ENCODE peak calls at places on chromosomes 7 and 10, in seven cellular contexts. X, R, D, Q, A, B and C are unnamed samples.

GRCh38 chr10:29723704-29724103 is 88.9 kb upstream of the SVIL start:
- DNase-seq in X (no peak), R (no peak), D (no peak), Q (no peak), A (no peak), B (no peak), C (no peak)

GRCh38 chr7:100791881-100792666 is 35.2 kb downstream of the EPHB4 start:
- DNase-seq in X (no peak), R (peak), D (no peak), Q (no peak), A (no peak), B (no peak), C (no peak)

GRCh38 chr7:22430457-22430856 is 69.5 kb downstream of the STEAP1B start:
- DNase-seq in X (no peak), R (no peak), D (no peak), Q (no peak), A (no peak), B (no peak), C (no peak)

GRCh38 chr10:18618995-18619394 is 32.4 kb downstream of the NSUN6 start:
- DNase-seq in X (no peak), R (no peak), D (no peak), Q (no peak), A (no peak), B (no peak), C (no peak)

GRCh38 chr7:141231018-141231792 is 157.3 kb downstream of the TMEM178B start:
- DNase-seq in X (peak), R (peak), D (no peak), Q (peak), A (no peak), B (no peak), C (no peak)

GRCh38 chr10:82574081-82574480 is 699.1 kb downstream of the NRG3 start:
- DNase-seq in X (no peak), R (no peak), D (no peak), Q (no peak), A (no peak), B (no peak), C (no peak)

GRCh38 chr10:49756031-49756430 is 6.1 kb downstream of the OGDHL start:
- DNase-seq in X (no peak), R (no peak), D (no peak), Q (no peak), A (no peak), B (no peak), C (no peak)

GRCh38 chr10:132319853-132320669 is 11.9 kb upstream of the LRRC27 start:
- DNase-seq in X (no peak), R (no peak), D (no peak), Q (no peak), A (peak), B (no peak), C (peak)

GRCh38 chr10:18005781-18006456 is 54.2 kb downstream of the SLC39A12 start:
- DNase-seq in X (peak), R (no peak), D (no peak), Q (no peak), A (no peak), B (no peak), C (no peak)

GRCh38 chr10:29081971-29082699 is 206.7 kb upstream of the LYZL1 start:
- DNase-seq in X (no peak), R (no peak), D (no peak), Q (no peak), A (no peak), B (no peak), C (no peak)

GRCh38 chr7:18109762-18110161 is 82.1 kb upstream of the PRPS1L1 start:
- DNase-seq in X (no peak), R (no peak), D (no peak), Q (no peak), A (no peak), B (no peak), C (no peak)

GRCh38 chr10:83248232-83248631 is 891.1 kb upstream of the GHITM start:
- DNase-seq in X (no peak), R (no peak), D (no peak), Q (no peak), A (no peak), B (no peak), C (no peak)

GRCh38 chr7:122584852-122585251 is 114.1 kb downstream of the RNF133 start:
- DNase-seq in X (peak), R (no peak), D (no peak), Q (no peak), A (no peak), B (no peak), C (no peak)

GRCh38 chr7:136874393-136875032 is 6.1 kb downstream of the CHRM2 start:
- DNase-seq in X (peak), R (no peak), D (no peak), Q (peak), A (no peak), B (no peak), C (no peak)

GRCh38 chr7:48045205-48045765 is 9.9 kb downstream of the C7orf57 start:
- DNase-seq in X (no peak), R (no peak), D (no peak), Q (no peak), A (no peak), B (no peak), C (no peak)

GRCh38 chr10:88901206-88901605 is 21.2 kb downstream of the STAMBPL1 start:
- DNase-seq in X (no peak), R (no peak), D (no peak), Q (no peak), A (no peak), B (no peak), C (no peak)

GRCh38 chr7:87876759-87877234 is 504 bp downstream of the DBF4 start:
- DNase-seq in X (peak), R (peak), D (peak), Q (peak), A (peak), B (peak), C (peak)

GRCh38 chr10:113304726-113305125 is 248.1 kb upstream of the HABP2 start:
- DNase-seq in X (no peak), R (no peak), D (no peak), Q (no peak), A (no peak), B (no peak), C (no peak)

GRCh38 chr10:61899045-61899444 is 2.5 kb upstream of the ARID5B start:
- DNase-seq in X (no peak), R (no peak), D (no peak), Q (no peak), A (no peak), B (no peak), C (no peak)

GRCh38 chr7:71795373-71795772 is 616.8 kb downstream of the CALN1 start:
- DNase-seq in X (no peak), R (no peak), D (no peak), Q (no peak), A (no peak), B (no peak), C (no peak)

GRCh38 chr10:119509909-119510451 is 32.5 kb downstream of the RGS10 start:
- DNase-seq in X (no peak), R (peak), D (no peak), Q (no peak), A (no peak), B (peak), C (peak)

GRCh38 chr10:98534046-98534445 is 87.3 kb upstream of the HPS1 start:
- DNase-seq in X (no peak), R (no peak), D (no peak), Q (no peak), A (no peak), B (no peak), C (no peak)

GRCh38 chr10:32790483-32790882 is 167.5 kb downstream of the ITGB1 start:
- DNase-seq in X (no peak), R (no peak), D (no peak), Q (no peak), A (no peak), B (no peak), C (no peak)

GRCh38 chr10:104299031-104299904 is 30.3 kb downstream of the GSTO2 start:
- DNase-seq in X (no peak), R (no peak), D (no peak), Q (no peak), A (peak), B (no peak), C (no peak)

GRCh38 chr7:44386139-44386913 is 60.9 kb upstream of the CAMK2B start:
- DNase-seq in X (no peak), R (no peak), D (peak), Q (no peak), A (no peak), B (no peak), C (no peak)

GRCh38 chr7:37289347-37289746 is 159.3 kb downstream of the ELMO1 start:
- DNase-seq in X (no peak), R (no peak), D (no peak), Q (no peak), A (no peak), B (no peak), C (no peak)

GRCh38 chr10:5817322-5818047 is 4.3 kb upstream of the GDI2 start:
- DNase-seq in X (no peak), R (no peak), D (no peak), Q (no peak), A (no peak), B (no peak), C (no peak)

GRCh38 chr10:103708627-103709288 is 146.6 kb downstream of the SH3PXD2A start:
- DNase-seq in X (no peak), R (no peak), D (no peak), Q (no peak), A (no peak), B (no peak), C (no peak)

GRCh38 chr7:120950539-120951308 is at the start of gene ING3:
- DNase-seq in X (peak), R (peak), D (peak), Q (peak), A (peak), B (peak), C (peak)

GRCh38 chr7:114133717-114134116 is 214.9 kb upstream of the PPP1R3A start:
- DNase-seq in X (no peak), R (no peak), D (no peak), Q (no peak), A (no peak), B (no peak), C (no peak)

GRCh38 chr10:119595715-119596515 is 849 bp downstream of the TIAL1 start:
- DNase-seq in X (peak), R (peak), D (peak), Q (peak), A (peak), B (peak), C (peak)

GRCh38 chr7:135856356-135857144 is 107.9 kb upstream of the FAM180A start:
- DNase-seq in X (no peak), R (no peak), D (no peak), Q (no peak), A (no peak), B (no peak), C (no peak)

GRCh38 chr10:101137271-101137670 is 6.2 kb downstream of the TLX1 start:
- DNase-seq in X (no peak), R (no peak), D (no peak), Q (no peak), A (no peak), B (no peak), C (no peak)

GRCh38 chr7:1546909-1547776 is 8.9 kb downstream of the TMEM184A start:
- DNase-seq in X (no peak), R (no peak), D (no peak), Q (no peak), A (no peak), B (peak), C (no peak)

GRCh38 chr7:1546274-1546908 is 9.6 kb downstream of the TMEM184A start:
- DNase-seq in X (no peak), R (peak), D (no peak), Q (no peak), A (no peak), B (peak), C (peak)

GRCh38 chr7:1544178-1544895 is 11.7 kb downstream of the TMEM184A start:
- DNase-seq in X (no peak), R (no peak), D (no peak), Q (no peak), A (no peak), B (peak), C (no peak)

GRCh38 chr7:1544896-1545416 is 11.0 kb downstream of the TMEM184A start:
- DNase-seq in X (no peak), R (peak), D (no peak), Q (no peak), A (no peak), B (peak), C (no peak)

GRCh38 chr7:1545417-1546246 is 10.4 kb downstream of the TMEM184A start:
- DNase-seq in X (no peak), R (peak), D (no peak), Q (no peak), A (no peak), B (peak), C (peak)
- H3K27ac ChIP-seq in X (no peak), R (peak), D (no peak), Q (no peak), A (no peak), B (peak), C (no peak)

DNA sequence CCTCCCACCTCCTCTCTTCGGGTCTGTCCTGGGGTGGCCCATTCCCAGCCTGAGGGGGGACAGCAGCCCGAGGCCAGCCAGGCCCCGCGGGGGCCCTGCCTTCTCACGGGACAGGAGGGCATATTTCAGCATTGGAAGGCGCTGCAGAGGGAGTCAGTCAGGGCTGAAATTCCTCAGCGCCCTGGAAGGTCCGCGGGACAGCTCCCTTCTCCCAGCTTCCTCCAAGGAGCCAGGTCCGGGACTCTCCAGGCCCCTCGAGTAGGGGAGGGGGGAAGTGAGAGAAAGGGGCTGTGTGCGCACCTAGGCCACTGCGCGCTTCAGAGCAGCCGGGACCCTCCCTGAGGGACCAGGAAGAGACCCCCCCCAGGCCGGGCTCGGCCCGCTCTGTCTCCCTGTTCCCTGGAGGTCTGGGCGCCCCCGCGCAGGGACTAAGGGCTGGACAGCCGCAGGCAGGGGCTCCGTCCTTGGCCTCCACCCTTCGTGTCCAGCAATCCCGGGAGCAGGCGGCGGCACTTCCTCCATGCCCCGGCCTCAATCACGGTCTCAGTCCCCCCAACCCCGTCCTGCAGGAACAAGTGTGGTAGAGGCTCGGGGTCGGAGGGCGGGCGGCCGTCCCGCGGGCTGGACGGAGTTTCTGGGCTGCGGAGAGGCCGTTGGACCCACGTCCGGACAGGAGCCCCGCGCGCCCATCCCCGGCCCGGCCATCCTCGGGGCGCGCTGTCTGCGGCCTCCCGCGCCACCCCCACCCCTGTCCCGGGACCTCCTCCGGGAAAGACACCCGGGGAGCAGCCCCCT is 6.0 kb upstream of the ELFN1 start:
- DNase-seq in X (peak), R (peak), D (no peak), Q (no peak), A (no peak), B (peak), C (peak)
- H3K4me3 ChIP-seq in X (peak), R (no peak), D (no peak), Q (peak), A (peak), B (peak), C (peak)

DNA sequence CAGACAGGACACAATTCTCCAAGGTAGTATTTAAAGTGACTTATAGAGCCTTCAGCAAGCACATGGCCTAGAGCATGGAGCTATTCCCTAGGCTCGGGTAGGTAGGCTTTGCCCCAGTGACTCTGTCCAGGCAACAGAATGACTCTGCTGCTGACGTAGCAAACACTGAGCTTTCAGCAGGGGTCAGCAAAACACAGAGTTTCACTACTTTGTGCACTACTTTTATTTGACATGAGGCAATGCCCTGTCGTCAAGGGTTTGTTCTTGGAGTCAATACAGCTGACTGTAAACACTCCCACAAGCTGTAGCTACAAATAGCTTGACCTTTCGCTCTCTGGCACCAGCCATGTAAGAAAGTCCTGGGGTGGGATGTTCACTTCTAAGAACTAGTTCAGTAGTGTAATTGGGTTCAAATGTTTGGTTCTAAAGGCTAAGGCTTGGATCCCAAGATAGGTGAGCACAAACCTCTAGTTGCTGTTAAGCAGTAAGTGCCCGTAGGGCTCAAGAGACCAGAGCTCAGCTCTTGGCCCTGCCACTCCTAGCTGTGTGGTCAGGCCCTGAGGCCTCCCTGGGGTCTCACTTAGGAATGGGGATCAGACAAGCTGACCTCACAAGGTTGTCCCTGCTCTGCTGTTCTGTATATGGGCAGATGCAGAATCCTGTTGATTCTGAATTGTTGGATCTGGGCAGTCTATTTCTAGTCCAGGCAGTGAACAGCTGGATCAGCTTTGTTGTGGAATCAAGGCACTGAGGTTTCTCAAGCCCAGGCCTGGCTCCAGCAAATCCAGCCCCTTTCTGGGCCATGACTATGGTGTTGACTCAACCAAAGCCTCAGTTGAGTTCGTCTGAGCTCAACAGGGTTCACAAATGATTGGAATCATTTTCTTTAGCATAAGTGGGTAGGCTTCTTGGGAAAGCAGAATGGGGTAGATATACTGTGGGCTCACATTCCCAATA is 10.7 kb downstream of the NODAL start:
- DNase-seq in X (peak), R (peak), D (peak), Q (no peak), A (peak), B (peak), C (peak)
- H3K27ac ChIP-seq in X (peak), R (peak), D (peak), Q (peak), A (peak), B (peak), C (peak)

GRCh38 chr7:116679495-116679894 is 7.5 kb downstream of the MET start:
- DNase-seq in X (no peak), R (no peak), D (no peak), Q (no peak), A (no peak), B (no peak), C (no peak)
- H3K4me3 ChIP-seq in X (no peak), R (no peak), D (no peak), Q (no peak), A (no peak), B (no peak), C (no peak)

GRCh38 chr10:124267911-124268549 is 150.7 kb downstream of the OAT start:
- DNase-seq in X (no peak), R (no peak), D (no peak), Q (no peak), A (no peak), B (peak), C (no peak)
- H3K27ac ChIP-seq in X (no peak), R (no peak), D (no peak), Q (no peak), A (no peak), B (no peak), C (peak)

DNA sequence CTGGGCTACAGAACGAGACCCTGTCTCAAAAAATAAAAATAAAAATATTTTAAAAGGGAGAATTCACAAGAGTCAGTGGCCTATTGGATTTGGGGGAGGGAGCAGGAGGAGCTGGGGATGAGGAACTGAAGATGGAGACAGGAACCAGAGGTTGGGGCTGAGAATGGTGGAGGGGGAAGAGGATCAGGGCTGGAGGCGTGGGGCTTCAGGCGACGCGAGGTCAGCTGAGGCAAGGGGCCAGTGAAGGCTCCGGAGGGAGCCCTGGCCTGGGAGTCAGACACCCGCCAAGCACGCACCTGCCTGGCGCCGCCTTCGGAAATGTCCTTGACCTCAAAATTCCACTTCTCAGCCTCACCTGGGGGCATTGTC is 671 bp upstream of the CLEC2L start:
- DNase-seq in X (peak), R (no peak), D (no peak), Q (no peak), A (no peak), B (no peak), C (no peak)
- H3K4me3 ChIP-seq in X (peak), R (no peak), D (no peak), Q (no peak), A (no peak), B (peak), C (no peak)

DNA sequence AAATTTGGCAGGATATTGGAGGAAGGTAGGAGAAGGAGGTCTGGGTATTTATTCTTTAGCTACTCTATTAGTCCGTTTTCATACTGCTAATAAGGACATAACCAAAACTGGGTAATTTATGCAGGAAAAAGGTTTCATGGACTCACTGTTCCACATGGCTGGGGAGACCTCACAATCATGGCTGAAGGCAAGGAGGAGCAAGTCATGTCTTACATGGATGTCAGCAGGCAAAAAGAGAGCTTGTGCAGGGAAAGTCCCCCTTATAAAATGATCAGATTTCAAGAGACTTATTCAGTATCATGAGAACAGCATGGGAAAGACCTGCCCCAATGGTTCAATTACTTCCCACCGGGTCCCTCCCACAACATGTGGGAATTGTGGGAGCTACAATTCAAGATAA is 1.9 kb upstream of the INMT start:
- DNase-seq in X (no peak), R (no peak), D (no peak), Q (no peak), A (no peak), B (no peak), C (no peak)
- H3K27ac ChIP-seq in X (no peak), R (peak), D (peak), Q (no peak), A (no peak), B (peak), C (peak)